ENCODE peak calls at places on chromosomes 5 and 9, in nine cellular contexts. N, S, T, G, Z, U, M, W and A are unnamed samples. For H3K4me1 and H3K36me3, the result is how much of the 10 kb centered on the place peaks cover.

GRCh38 chr9:23829580-23830458 is 3.8 kb upstream of the ELAVL2 start:
- DNase-seq in N (peak), S (peak), T (no peak), G (no peak), Z (no peak), U (no peak), M (no peak), W (peak), A (no peak)

GRCh38 chr5:147084702-147085101 is 150.1 kb upstream of the STK32A start:
- DNase-seq in N (no peak), S (no peak), T (no peak), G (no peak), Z (no peak), U (no peak), M (no peak), W (no peak), A (no peak)

GRCh38 chr5:88875609-88876234 is 7.3 kb downstream of the MEF2C start:
- DNase-seq in N (peak), S (no peak), T (no peak), G (no peak), Z (no peak), U (no peak), M (no peak), W (no peak), A (no peak)

GRCh38 chr5:53603009-53603687 is 42.7 kb downstream of the NDUFS4 start:
- DNase-seq in N (peak), S (no peak), T (no peak), G (no peak), Z (no peak), U (no peak), M (no peak), W (peak), A (no peak)

GRCh38 chr5:73783823-73784222 is 157.8 kb downstream of the ARHGEF28 start:
- DNase-seq in N (peak), S (peak), T (no peak), G (no peak), Z (no peak), U (no peak), M (no peak), W (no peak), A (no peak)

GRCh38 chr9:133476036-133476435 is 2.9 kb downstream of the SLC2A6 start:
- DNase-seq in N (no peak), S (no peak), T (no peak), G (no peak), Z (no peak), U (no peak), M (no peak), W (no peak), A (no peak)

GRCh38 chr5:173395257-173395932 is 67.2 kb upstream of the STC2 start:
- DNase-seq in N (peak), S (peak), T (no peak), G (no peak), Z (no peak), U (no peak), M (no peak), W (peak), A (no peak)

GRCh38 chr5:126511961-126512360 is 83.1 kb downstream of the ALDH7A1 start:
- DNase-seq in N (no peak), S (no peak), T (no peak), G (no peak), Z (no peak), U (no peak), M (no peak), W (no peak), A (no peak)

GRCh38 chr5:142079243-142079642 is 29.3 kb upstream of the NDFIP1 start:
- DNase-seq in N (no peak), S (no peak), T (no peak), G (no peak), Z (no peak), U (no peak), M (no peak), W (no peak), A (no peak)

GRCh38 chr5:23332650-23333251 is 174.7 kb upstream of the PRDM9 start:
- DNase-seq in N (peak), S (peak), T (no peak), G (no peak), Z (no peak), U (no peak), M (no peak), W (peak), A (no peak)

GRCh38 chr9:110979636-110980035 is 58.6 kb downstream of the LPAR1 start:
- DNase-seq in N (no peak), S (no peak), T (no peak), G (no peak), Z (no peak), U (no peak), M (no peak), W (no peak), A (no peak)

GRCh38 chr9:110978516-110978915 is 59.8 kb downstream of the LPAR1 start:
- DNase-seq in N (no peak), S (no peak), T (no peak), G (no peak), Z (no peak), U (no peak), M (no peak), W (no peak), A (no peak)

GRCh38 chr9:110975278-110975677 is 63.0 kb downstream of the LPAR1 start:
- DNase-seq in N (peak), S (no peak), T (no peak), G (no peak), Z (no peak), U (no peak), M (no peak), W (no peak), A (no peak)

GRCh38 chr9:110975969-110976368 is 62.3 kb downstream of the LPAR1 start:
- DNase-seq in N (peak), S (no peak), T (no peak), G (no peak), Z (no peak), U (no peak), M (no peak), W (no peak), A (no peak)

DNA sequence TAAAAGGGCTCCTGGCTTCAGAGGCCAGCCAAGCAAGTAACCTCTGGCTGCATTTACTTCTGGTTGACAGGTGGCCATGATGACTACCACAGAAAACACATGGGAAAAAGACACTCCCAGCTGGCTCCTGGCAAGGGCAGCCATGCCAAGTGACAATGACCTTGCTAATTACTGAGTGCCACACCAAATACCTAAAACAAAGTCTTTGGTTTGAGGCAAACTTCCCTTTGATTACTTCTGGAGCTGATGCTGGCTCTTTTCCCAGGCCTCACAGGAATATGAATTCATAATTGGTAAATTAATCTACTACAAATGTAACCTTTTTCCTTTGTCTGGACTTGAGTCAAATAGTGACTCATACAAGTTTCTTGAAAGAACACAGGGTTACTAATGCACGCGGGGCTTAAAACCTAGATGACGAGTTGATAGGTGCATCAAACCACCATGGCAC is 61.0 kb downstream of the LPAR1 start:
- DNase-seq in N (peak), S (no peak), T (no peak), G (no peak), Z (no peak), U (no peak), M (no peak), W (no peak), A (no peak)
- H3K27ac ChIP-seq in N (no peak), S (no peak), T (no peak), G (no peak), Z (no peak), U (no peak), M (no peak), W (no peak), A (no peak)

GRCh38 chr5:174734571-174735497 is 10.5 kb downstream of the MSX2 start:
- DNase-seq in N (no peak), S (no peak), T (no peak), G (no peak), Z (no peak), U (no peak), M (no peak), W (no peak), A (no peak)
- H3K4me1 ChIP-seq in N (under half), S (under half), T (under half), G (under half), Z (under half), U (under half), M (under half), W (under half), A (under half)

GRCh38 chr9:137272241-137273094 is 5.1 kb upstream of the TOR4A start:
- DNase-seq in N (no peak), S (no peak), T (no peak), G (peak), Z (no peak), U (no peak), M (no peak), W (no peak), A (no peak)
- H3K36me3 ChIP-seq in N (under half), S (under half), T (under half), G (under half), Z (under half), U (under half), M (under half), W (under half), A (under half)

DNA sequence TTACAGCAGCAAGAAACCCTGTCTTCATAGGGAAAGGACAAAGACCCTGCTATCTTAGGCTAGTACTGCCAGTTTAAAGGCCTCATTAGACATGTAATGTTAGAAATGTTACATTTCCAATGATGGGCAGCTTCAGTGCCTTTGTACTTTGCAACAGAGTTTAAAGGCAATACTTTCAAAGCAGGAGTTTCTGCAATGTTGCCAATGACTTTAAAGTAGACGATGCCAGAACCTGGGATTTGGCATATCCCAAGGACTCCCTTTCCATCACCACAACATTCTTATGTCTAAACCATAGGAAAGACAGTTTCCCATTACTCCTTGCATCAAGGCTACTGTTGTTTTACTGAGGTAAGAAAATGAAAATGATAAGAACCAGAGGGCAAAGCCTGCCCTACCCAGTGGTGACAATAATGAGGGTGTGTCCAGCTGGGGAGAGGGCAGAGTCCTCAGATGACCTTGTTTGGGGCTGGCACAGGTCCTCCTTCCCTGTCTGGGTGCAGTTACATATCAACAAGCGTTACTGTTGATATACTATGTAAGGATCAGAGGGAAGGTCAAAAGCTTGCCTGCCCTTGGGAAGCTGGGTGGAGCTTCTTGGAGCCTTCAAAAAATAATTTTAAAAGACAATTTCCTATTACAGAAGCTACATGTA is 27.5 kb upstream of the MLANA start:
- DNase-seq in N (no peak), S (no peak), T (no peak), G (no peak), Z (no peak), U (no peak), M (no peak), W (no peak), A (no peak)
- H3K27ac ChIP-seq in N (no peak), S (no peak), T (no peak), G (no peak), Z (no peak), U (no peak), M (no peak), W (no peak), A (no peak)

DNA sequence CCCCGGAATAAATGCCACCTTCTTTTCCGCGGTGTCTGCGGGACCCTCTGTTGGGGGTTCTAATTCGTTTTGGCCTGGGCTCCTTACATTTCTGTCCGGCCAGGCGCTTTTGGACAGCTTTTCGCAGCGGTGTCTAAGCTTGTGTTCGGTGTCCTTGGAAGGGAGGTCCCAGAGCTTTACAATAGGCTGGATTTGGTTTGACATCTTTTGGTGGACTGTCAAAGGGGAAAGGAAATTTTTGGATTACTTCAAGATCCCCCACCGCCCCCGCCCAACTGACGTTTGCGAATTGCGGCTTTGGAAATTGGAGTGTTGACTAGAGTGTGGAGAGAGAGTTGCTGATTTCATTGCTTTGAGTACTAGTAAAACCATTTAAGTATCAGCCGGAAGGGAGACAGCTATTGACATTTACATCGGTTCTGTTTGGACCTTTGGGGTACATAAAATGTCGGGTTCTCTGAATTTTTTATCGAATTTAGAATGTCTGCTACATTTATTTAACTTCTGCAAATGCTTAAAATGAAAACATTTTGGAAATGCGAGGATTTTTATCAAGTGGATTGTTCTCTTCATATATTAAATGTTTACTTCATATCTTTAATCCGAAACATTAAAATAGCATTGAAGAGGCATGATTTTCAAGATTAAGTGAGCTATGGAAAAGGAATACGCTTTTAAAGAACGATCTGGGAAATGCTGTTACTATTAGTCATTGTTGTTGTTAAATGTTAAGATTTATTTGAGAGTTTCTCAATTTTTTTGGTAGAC is 4.7 kb upstream of the PURA start:
- DNase-seq in N (peak), S (no peak), T (no peak), G (peak), Z (no peak), U (no peak), M (no peak), W (no peak), A (no peak)
- H3K4me1 ChIP-seq in N (under half), S (under half), T (half or more), G (under half), Z (half or more), U (half or more), M (under half), W (under half), A (under half)

DNA sequence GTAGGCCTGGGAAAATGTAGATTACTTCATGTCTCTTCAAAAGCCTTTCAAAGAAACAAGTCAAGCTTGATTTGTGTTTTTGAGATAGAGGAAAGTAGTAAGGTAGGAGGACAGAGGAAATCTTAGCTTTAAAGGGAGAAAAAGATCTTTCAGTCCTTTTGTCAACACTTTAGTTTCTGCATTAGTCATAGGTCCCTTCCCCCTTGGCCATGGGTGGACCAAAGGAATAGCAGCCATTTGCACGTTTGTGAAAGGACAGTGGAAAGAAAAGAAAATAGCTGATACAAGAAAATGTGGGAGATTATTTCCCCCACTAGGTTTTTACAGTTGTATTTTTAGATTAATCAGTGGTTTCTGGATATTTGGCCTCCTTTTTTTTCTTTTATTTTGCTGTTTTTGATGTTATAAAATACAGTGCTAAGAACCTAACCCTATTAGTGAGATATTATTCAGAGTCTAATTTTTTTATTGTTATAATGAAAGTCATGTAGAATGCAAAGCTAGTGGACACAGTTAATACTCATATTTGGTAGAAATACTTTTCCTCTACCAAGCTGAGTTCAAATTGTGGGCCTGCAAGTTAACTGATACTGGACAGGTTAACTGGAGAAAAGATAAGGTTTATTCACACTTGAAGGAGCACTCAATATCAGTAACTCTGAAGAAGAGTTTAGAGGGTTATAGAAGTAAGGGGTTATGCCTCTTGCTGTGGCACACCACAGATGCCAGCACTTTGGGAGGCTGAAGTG is 121.7 kb upstream of the GRHPR start:
- DNase-seq in N (peak), S (no peak), T (no peak), G (no peak), Z (no peak), U (no peak), M (no peak), W (no peak), A (no peak)
- H3K36me3 ChIP-seq in N (under half), S (under half), T (under half), G (under half), Z (under half), U (under half), M (under half), W (under half), A (under half)

GRCh38 chr5:92969781-92970237 is 611.2 kb downstream of the NR2F1-AS1 start:
- DNase-seq in N (peak), S (peak), T (no peak), G (no peak), Z (no peak), U (no peak), M (no peak), W (no peak), A (no peak)
- H3K27ac ChIP-seq in N (no peak), S (peak), T (no peak), G (no peak), Z (no peak), U (no peak), M (no peak), W (no peak), A (no peak)

GRCh38 chr9:124284237-124284831 is 26.6 kb downstream of the NEK6 start:
- DNase-seq in N (no peak), S (peak), T (peak), G (peak), Z (no peak), U (no peak), M (no peak), W (no peak), A (no peak)

GRCh38 chr9:124286292-124286931 is 28.7 kb downstream of the NEK6 start:
- DNase-seq in N (peak), S (no peak), T (no peak), G (no peak), Z (no peak), U (no peak), M (no peak), W (no peak), A (no peak)

GRCh38 chr9:124284940-124285441 is 27.2 kb downstream of the NEK6 start:
- DNase-seq in N (peak), S (no peak), T (peak), G (no peak), Z (no peak), U (no peak), M (no peak), W (no peak), A (no peak)

GRCh38 chr9:124285490-124285889 is 27.7 kb downstream of the NEK6 start:
- DNase-seq in N (no peak), S (no peak), T (no peak), G (no peak), Z (no peak), U (no peak), M (no peak), W (no peak), A (no peak)

GRCh38 chr9:124285903-124286291 is 28.1 kb downstream of the NEK6 start:
- DNase-seq in N (peak), S (no peak), T (peak), G (peak), Z (no peak), U (peak), M (no peak), W (no peak), A (no peak)
- H3K4me1 ChIP-seq in N (under half), S (half or more), T (half or more), G (half or more), Z (under half), U (under half), M (under half), W (under half), A (under half)

GRCh38 chr5:171407234-171407633 is 12.2 kb upstream of the FGF18 start:
- DNase-seq in N (no peak), S (no peak), T (no peak), G (no peak), Z (no peak), U (no peak), M (no peak), W (no peak), A (no peak)
- H3K36me3 ChIP-seq in N (half or more), S (under half), T (half or more), G (under half), Z (under half), U (half or more), M (under half), W (half or more), A (half or more)

DNA sequence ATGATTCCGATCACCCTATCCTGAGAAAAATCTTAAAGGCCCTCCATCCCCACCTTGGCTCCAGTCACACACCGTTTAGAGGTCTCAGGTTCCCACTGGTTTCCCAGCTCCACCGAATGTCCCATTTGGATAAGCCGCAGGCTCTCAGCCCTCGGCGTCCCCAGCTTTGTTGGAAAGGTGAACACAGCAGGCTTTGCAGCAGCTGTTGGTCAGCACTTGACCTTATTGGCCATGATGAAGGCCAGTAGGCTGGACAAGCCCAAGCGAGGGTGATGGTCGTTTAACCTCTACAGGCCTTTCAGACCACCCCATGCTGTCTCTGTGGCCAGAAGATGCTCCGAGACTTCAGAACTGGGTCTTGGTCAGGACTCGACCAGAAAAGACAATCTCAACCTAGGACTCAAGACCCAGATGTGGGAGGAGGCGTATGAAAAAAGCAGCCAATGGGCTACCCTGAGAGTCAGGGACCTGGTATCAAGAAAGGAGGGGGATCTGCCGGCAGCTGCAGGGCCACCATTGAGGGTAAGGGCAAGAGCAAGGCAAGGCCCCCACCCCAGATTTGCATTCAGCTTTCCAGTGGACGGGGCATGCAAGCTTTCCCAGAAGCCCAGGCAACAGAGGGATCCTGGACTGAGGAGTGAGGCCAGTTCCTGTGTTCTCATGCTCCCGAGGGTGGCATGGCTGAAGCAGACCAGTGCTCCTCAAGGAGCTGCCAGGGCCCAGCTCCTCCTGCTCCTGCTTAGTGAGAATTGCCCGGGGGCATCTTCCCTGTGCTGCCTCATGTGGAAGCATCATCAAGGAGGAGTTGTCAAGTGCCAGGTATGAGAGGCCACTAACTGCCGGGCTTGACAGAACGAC is 13.4 kb downstream of the UBE2QL1 start:
- DNase-seq in N (no peak), S (no peak), T (no peak), G (no peak), Z (no peak), U (no peak), M (no peak), W (no peak), A (no peak)
- H3K27ac ChIP-seq in N (no peak), S (no peak), T (peak), G (no peak), Z (no peak), U (no peak), M (no peak), W (no peak), A (no peak)